ENCODE peak calls at places on chromosomes 6 and 20, in five cellular contexts. One of them, this sample, is unnamed.

GRCh38 chr20:56817780-56818675 is 188.9 kb downstream of the TFAP2C start:
- DNase-seq in fibroblast of lung: no peak
- DNase-seq in progenitor cell of endocrine pancreas: no peak
- DNase-seq in PC-3: no peak
- DNase-seq in MCF 10A: no peak
- DNase-seq in this sample: no peak

GRCh38 chr6:163494279-163494727 is 79.8 kb downstream of the QKI start:
- DNase-seq in fibroblast of lung: peak
- DNase-seq in progenitor cell of endocrine pancreas: no peak
- DNase-seq in PC-3: peak
- DNase-seq in MCF 10A: peak
- DNase-seq in this sample: peak

GRCh38 chr6:139271056-139271455 is 20.7 kb downstream of the TXLNB start:
- DNase-seq in fibroblast of lung: peak
- DNase-seq in progenitor cell of endocrine pancreas: no peak
- DNase-seq in PC-3: peak
- DNase-seq in MCF 10A: no peak
- DNase-seq in this sample: no peak

GRCh38 chr6:50816115-50816675 is 2.5 kb upstream of the TFAP2B start:
- DNase-seq in fibroblast of lung: peak
- DNase-seq in progenitor cell of endocrine pancreas: peak
- DNase-seq in PC-3: peak
- DNase-seq in MCF 10A: peak
- DNase-seq in this sample: peak

GRCh38 chr6:6695711-6696048 is 107.2 kb downstream of the LY86 start:
- DNase-seq in fibroblast of lung: no peak
- DNase-seq in progenitor cell of endocrine pancreas: no peak
- DNase-seq in PC-3: no peak
- DNase-seq in MCF 10A: peak
- DNase-seq in this sample: no peak

GRCh38 chr20:42678895-42679294 is 510.8 kb downstream of the PTPRT start:
- DNase-seq in fibroblast of lung: no peak
- DNase-seq in progenitor cell of endocrine pancreas: no peak
- DNase-seq in PC-3: no peak
- DNase-seq in MCF 10A: no peak
- DNase-seq in this sample: no peak

GRCh38 chr6:168341280-168341679 is 21.7 kb upstream of the DACT2 start:
- DNase-seq in fibroblast of lung: no peak
- DNase-seq in progenitor cell of endocrine pancreas: no peak
- DNase-seq in PC-3: no peak
- DNase-seq in MCF 10A: no peak
- DNase-seq in this sample: no peak

GRCh38 chr20:43916073-43916874 is 1.6 kb downstream of the TOX2 start:
- DNase-seq in fibroblast of lung: peak
- DNase-seq in progenitor cell of endocrine pancreas: no peak
- DNase-seq in PC-3: no peak
- DNase-seq in MCF 10A: no peak
- DNase-seq in this sample: no peak

GRCh38 chr6:156279306-156279969 is 497.7 kb upstream of the ARID1B start:
- DNase-seq in fibroblast of lung: no peak
- DNase-seq in progenitor cell of endocrine pancreas: no peak
- DNase-seq in PC-3: no peak
- DNase-seq in MCF 10A: no peak
- DNase-seq in this sample: no peak

GRCh38 chr6:143059616-143060353 is 904 bp upstream of the AIG1 start:
- DNase-seq in fibroblast of lung: peak
- DNase-seq in progenitor cell of endocrine pancreas: no peak
- DNase-seq in PC-3: peak
- DNase-seq in MCF 10A: peak
- DNase-seq in this sample: peak

GRCh38 chr6:4929319-4929718 is 74.5 kb downstream of the RPP40 start:
- DNase-seq in fibroblast of lung: peak
- DNase-seq in progenitor cell of endocrine pancreas: no peak
- DNase-seq in PC-3: no peak
- DNase-seq in MCF 10A: no peak
- DNase-seq in this sample: no peak

DNA sequence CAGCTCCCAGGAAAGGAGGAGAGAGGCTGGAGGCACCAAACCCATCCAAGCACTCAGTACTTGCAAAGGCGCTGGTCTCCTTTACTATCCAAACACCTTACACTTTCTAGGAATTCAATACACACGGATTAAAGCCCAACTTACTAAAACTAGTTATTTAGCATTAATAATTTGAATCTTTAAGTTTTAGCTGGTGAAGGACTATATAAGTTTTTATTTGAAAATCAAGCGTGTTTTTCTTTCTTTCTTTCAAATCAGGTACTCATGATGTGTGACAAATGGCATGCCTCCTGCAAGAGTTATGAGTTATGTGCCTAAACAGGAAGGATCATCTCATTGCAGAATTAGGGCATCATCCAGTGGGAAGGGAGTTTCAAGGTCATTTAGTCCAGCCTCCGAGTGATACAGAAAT is 263.7 kb downstream of the ADGB start:
- DNase-seq in fibroblast of lung: no peak
- DNase-seq in progenitor cell of endocrine pancreas: no peak
- DNase-seq in PC-3: no peak
- DNase-seq in MCF 10A: no peak
- DNase-seq in this sample: no peak
- TF ChIP-seq CTCF in fibroblast of lung: no peak
- TF ChIP-seq CTCF in progenitor cell of endocrine pancreas: no peak
- TF ChIP-seq CTCF in PC-3: no peak
- TF ChIP-seq CTCF in MCF 10A: no peak
- TF ChIP-seq CTCF in this sample: no peak

GRCh38 chr6:14738933-14739332 is 506.9 kb upstream of the JARID2 start:
- DNase-seq in fibroblast of lung: no peak
- DNase-seq in progenitor cell of endocrine pancreas: no peak
- DNase-seq in PC-3: no peak
- DNase-seq in MCF 10A: no peak
- DNase-seq in this sample: no peak
- TF ChIP-seq CTCF in fibroblast of lung: no peak
- TF ChIP-seq CTCF in progenitor cell of endocrine pancreas: no peak
- TF ChIP-seq CTCF in PC-3: no peak
- TF ChIP-seq CTCF in MCF 10A: no peak
- TF ChIP-seq CTCF in this sample: no peak

GRCh38 chr20:33076662-33077398 is 2.6 kb upstream of the BPIFB4 start:
- DNase-seq in fibroblast of lung: no peak
- DNase-seq in progenitor cell of endocrine pancreas: no peak
- DNase-seq in PC-3: peak
- DNase-seq in MCF 10A: peak
- DNase-seq in this sample: no peak
- TF ChIP-seq CTCF in fibroblast of lung: peak
- TF ChIP-seq CTCF in progenitor cell of endocrine pancreas: peak
- TF ChIP-seq CTCF in PC-3: peak
- TF ChIP-seq CTCF in MCF 10A: peak
- TF ChIP-seq CTCF in this sample: peak

GRCh38 chr20:48404598-48404997 is 423.2 kb downstream of the PREX1 start:
- DNase-seq in fibroblast of lung: no peak
- DNase-seq in progenitor cell of endocrine pancreas: no peak
- DNase-seq in PC-3: peak
- DNase-seq in MCF 10A: peak
- DNase-seq in this sample: no peak
- TF ChIP-seq CTCF in fibroblast of lung: no peak
- TF ChIP-seq CTCF in progenitor cell of endocrine pancreas: peak
- TF ChIP-seq CTCF in PC-3: peak
- TF ChIP-seq CTCF in MCF 10A: no peak
- TF ChIP-seq CTCF in this sample: peak

DNA sequence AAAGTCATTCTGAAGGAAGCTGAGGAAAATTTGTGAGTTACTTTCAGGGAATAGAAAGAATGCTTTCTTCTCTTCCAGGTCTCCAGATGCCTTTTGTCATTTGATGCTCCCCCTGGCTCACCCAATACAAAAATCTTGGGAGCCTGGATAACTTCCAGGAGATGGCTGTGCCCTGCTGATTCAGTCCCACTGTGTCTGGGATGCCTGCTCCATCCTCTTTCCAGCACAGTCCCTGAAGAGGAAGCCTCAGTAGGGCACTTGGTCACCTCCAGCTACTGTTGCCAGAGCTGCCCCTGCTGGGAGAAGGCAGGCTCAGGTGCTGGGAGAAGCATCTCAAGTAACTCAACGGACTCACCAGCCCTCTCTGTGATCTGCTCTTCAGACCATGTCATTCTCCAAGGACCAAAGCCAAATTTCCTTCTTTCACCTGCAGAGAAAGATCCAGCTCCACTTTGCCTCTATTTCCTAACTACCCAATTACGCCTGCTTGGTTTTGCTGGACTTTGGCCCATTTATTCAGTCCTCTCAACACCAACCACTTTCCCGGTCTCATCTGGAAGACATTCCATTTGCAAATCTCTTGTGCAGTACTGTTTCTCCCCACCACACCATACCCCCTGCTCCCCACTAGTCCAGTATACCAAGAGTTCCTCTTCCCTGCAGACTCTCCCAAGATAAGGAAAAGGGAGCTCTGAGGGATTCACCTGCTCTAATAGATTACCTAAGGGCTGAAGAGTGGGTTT is 53.3 kb downstream of the SLC23A2 start:
- DNase-seq in fibroblast of lung: no peak
- DNase-seq in progenitor cell of endocrine pancreas: no peak
- DNase-seq in PC-3: no peak
- DNase-seq in MCF 10A: no peak
- DNase-seq in this sample: no peak
- TF ChIP-seq CTCF in fibroblast of lung: no peak
- TF ChIP-seq CTCF in progenitor cell of endocrine pancreas: no peak
- TF ChIP-seq CTCF in PC-3: no peak
- TF ChIP-seq CTCF in MCF 10A: no peak
- TF ChIP-seq CTCF in this sample: no peak

DNA sequence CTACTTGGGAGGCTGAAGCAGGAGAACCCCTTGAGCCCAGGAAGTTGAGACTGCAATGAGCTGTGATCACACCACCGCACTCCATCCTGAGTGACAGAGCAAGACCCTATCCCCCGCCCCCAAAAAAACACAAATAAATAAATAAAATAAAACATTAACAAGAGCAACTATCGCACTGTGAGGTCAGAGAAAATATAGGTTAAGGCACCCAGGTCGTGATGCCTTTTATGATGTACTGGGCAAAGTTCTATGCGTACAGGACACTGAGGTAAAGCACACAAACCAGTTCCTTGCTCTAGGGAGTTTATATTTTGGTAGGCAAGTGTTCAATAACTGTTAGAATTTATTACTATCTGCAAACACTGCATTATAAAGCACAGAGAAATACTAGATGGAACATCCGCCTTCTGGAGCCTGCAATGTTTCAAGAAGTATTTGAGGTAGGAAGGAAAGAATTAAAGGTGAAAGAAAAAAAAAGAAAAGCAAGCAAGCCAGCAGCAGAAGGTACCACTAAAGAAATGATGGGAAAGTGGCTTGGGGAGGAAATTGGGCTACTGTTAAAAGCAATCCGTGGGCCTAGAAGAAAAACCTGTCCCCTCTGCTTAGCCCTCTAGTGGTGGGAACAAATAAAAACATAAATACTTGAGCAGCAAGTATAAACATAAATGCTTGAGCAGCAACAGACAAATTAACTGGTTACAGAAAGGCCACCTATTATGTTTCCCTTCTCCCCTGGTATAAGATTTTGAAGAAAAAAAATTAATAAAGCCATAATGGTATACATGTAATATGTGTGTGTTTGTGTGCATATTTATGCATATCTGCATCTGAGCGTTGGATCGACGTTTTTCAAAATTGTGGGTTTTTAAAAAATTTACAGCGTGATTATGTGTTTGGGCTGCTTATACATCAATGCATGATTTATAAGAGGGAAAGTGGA is 128.0 kb downstream of the PHACTR1 start:
- DNase-seq in fibroblast of lung: peak
- DNase-seq in progenitor cell of endocrine pancreas: no peak
- DNase-seq in PC-3: peak
- DNase-seq in MCF 10A: peak
- DNase-seq in this sample: peak
- TF ChIP-seq CTCF in fibroblast of lung: peak
- TF ChIP-seq CTCF in progenitor cell of endocrine pancreas: peak
- TF ChIP-seq CTCF in PC-3: peak
- TF ChIP-seq CTCF in MCF 10A: peak
- TF ChIP-seq CTCF in this sample: peak

DNA sequence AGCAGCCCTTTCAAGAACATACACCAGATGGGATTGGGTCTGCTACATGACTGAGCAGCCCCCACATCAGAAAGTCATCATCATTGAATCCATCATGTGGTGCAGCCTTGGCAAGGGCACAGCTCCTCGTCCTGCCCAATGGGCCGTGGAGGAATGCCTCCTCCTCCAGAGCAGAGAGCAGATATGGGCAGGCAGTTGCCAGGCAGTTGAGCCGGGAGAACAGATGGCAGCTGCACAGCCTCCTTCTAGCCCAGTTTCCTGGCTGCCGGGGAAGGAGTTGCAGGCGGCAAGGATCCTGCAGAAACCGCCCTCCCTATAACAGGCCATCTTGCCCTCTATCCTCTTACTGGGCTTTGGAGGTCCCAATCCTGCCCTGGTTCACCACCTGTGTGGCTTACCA is 11.9 kb upstream of the ZFAND3 start:
- DNase-seq in fibroblast of lung: no peak
- DNase-seq in progenitor cell of endocrine pancreas: no peak
- DNase-seq in PC-3: no peak
- DNase-seq in MCF 10A: no peak
- DNase-seq in this sample: no peak
- TF ChIP-seq CTCF in fibroblast of lung: peak
- TF ChIP-seq CTCF in progenitor cell of endocrine pancreas: no peak
- TF ChIP-seq CTCF in PC-3: no peak
- TF ChIP-seq CTCF in MCF 10A: no peak
- TF ChIP-seq CTCF in this sample: no peak

GRCh38 chr6:121334299-121335104 is at the start of gene TBC1D32:
- DNase-seq in fibroblast of lung: peak
- DNase-seq in progenitor cell of endocrine pancreas: peak
- DNase-seq in PC-3: peak
- DNase-seq in MCF 10A: peak
- DNase-seq in this sample: peak
- TF ChIP-seq CTCF in fibroblast of lung: no peak
- TF ChIP-seq CTCF in progenitor cell of endocrine pancreas: no peak
- TF ChIP-seq CTCF in PC-3: no peak
- TF ChIP-seq CTCF in MCF 10A: no peak
- TF ChIP-seq CTCF in this sample: peak

This sample was measured in HFFc6.